ENCODE peak calls at places on chromosomes 7 and 10, in five cellular contexts. X is fibroblast of mammary gland, T is fibroblast of the aortic adventitia, W is heart right ventricle, P is GM12865. I is an unnamed sample.
A peak's percentile ranks its signal among the peaks of the same experiment; 100 is the strongest.

GRCh38 chr10:124703778-124704427 is 40.3 kb downstream of the FAM53B start:
- DNase-seq in X (peak; percentile 65), T (peak; percentile 67), W (peak; percentile 86), P (no peak), I (no peak)

GRCh38 chr7:17311952-17312351 is 13.5 kb downstream of the AHR start:
- DNase-seq in X (no peak), T (no peak), W (no peak), P (no peak), I (no peak)

GRCh38 chr10:46547881-46548780 is 8.3 kb downstream of the GPRIN2 start:
- DNase-seq in X (no peak), T (no peak), W (peak; percentile 3), P (no peak), I (peak; percentile 95)

GRCh38 chr7:80277434-80278427 is 143.1 kb downstream of the GNAI1 start:
- DNase-seq in X (peak; percentile 63), T (peak; percentile 61), W (peak; percentile 12), P (no peak), I (no peak)

GRCh38 chr10:30183076-30183402 is 123.7 kb upstream of the JCAD start:
- DNase-seq in X (no peak), T (no peak), W (no peak), P (no peak), I (no peak)

GRCh38 chr10:5288359-5288758 is 76.4 kb upstream of the UCN3 start:
- DNase-seq in X (no peak), T (no peak), W (no peak), P (no peak), I (no peak)

GRCh38 chr10:46223626-46224413 is 63.0 kb upstream of the ANTXRL start:
- DNase-seq in X (no peak), T (no peak), W (no peak), P (no peak), I (peak; percentile 69)

GRCh38 chr7:732094-732541 is 5.0 kb upstream of the PRKAR1B start:
- DNase-seq in X (no peak), T (no peak), W (peak; percentile 66), P (peak; percentile 17), I (peak; percentile 63)

GRCh38 chr10:25294032-25294926 is 119.5 kb downstream of the GPR158 start:
- DNase-seq in X (peak; percentile 5), T (peak; percentile 4), W (no peak), P (no peak), I (no peak)

GRCh38 chr10:69486922-69487730 is 35.9 kb downstream of the TSPAN15 start:
- DNase-seq in X (no peak), T (no peak), W (no peak), P (no peak), I (peak; percentile 33)

GRCh38 chr10:95406651-95407280 is 116.0 kb upstream of the PDLIM1 start:
- DNase-seq in X (no peak), T (no peak), W (peak; percentile 89), P (no peak), I (no peak)

GRCh38 chr10:72315611-72316385 is 38.9 kb downstream of the DNAJB12 start:
- DNase-seq in X (peak; percentile 91), T (peak; percentile 98), W (peak; percentile 89), P (no peak), I (no peak)

GRCh38 chr7:143408247-143408685 is 390 bp downstream of the EPHA1 start:
- DNase-seq in X (no peak), T (no peak), W (no peak), P (no peak), I (no peak)

GRCh38 chr7:154873722-154874121 is 129.2 kb downstream of the PAXIP1 start:
- DNase-seq in X (no peak), T (no peak), W (no peak), P (no peak), I (peak; percentile 33)

GRCh38 chr10:1659221-1659791 is 78.0 kb downstream of the ADARB2 start:
- DNase-seq in X (no peak), T (no peak), W (no peak), P (no peak), I (peak; percentile 46)

GRCh38 chr7:155257482-155258232 is 40.0 kb upstream of the INSIG1 start:
- DNase-seq in X (peak; percentile 97), T (peak; percentile 95), W (peak; percentile 83), P (no peak), I (no peak)

GRCh38 chr7:132234751-132235150 is 341.5 kb downstream of the PLXNA4 start:
- DNase-seq in X (no peak), T (peak; percentile 56), W (no peak), P (no peak), I (no peak)

GRCh38 chr10:49572594-49573114 is 33.7 kb upstream of the ERCC6 start:
- DNase-seq in X (no peak), T (no peak), W (no peak), P (no peak), I (no peak)

GRCh38 chr7:105934577-105935185 is 28.4 kb upstream of the CDHR3 start:
- DNase-seq in X (peak; percentile 80), T (peak; percentile 69), W (peak; percentile 16), P (peak; percentile 40), I (no peak)

GRCh38 chr7:47474937-47475879 is 106.7 kb downstream of the TNS3 start:
- DNase-seq in X (peak; percentile 97), T (peak; percentile 95), W (peak; percentile 88), P (peak; percentile 75), I (no peak)

GRCh38 chr10:79128923-79129305 is 60.1 kb downstream of the ZMIZ1 start:
- DNase-seq in X (no peak), T (no peak), W (no peak), P (no peak), I (no peak)

GRCh38 chr10:79130846-79131245 is 62.1 kb downstream of the ZMIZ1 start:
- DNase-seq in X (no peak), T (no peak), W (no peak), P (no peak), I (no peak)

GRCh38 chr10:79128241-79128922 is 59.6 kb downstream of the ZMIZ1 start:
- DNase-seq in X (no peak), T (no peak), W (no peak), P (no peak), I (no peak)

GRCh38 chr10:79130255-79130654 is 61.5 kb downstream of the ZMIZ1 start:
- DNase-seq in X (no peak), T (no peak), W (no peak), P (no peak), I (no peak)

DNA sequence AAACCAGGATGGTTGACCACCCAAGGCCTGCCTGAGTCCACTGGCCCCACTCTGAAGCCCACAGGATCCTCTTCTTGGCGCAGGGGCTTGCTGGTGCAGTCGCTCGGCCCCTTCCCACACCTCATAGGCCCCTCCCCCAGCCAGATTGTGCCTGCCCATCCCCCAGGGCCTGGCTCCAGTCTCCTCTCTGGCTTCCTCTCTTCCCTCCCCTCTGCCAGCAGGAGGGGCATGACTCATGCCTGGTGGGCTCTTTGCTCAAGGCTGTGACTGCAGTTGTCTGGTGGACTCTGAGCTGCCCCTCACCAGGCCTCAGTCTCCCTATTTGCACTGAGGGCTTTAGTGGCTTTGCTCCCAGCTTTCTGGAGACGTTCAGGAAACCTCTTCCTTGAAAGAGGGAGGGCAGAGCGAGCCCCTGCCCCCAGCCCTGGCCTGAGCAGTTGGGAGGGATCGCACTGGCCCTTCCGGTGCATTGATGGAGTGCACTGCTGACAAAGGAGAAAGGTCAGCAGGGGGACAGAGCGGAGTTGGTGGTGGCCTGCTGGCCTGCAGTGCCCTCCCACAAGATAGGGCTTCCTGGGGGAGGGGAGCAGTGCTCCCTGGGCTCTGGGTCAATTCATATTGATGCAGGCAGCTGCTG is 60.7 kb downstream of the ZMIZ1 start:
- DNase-seq in X (peak; percentile 56), T (no peak), W (no peak), P (no peak), I (no peak)
- TF ChIP-seq CTCF in X (no peak), T (peak; percentile 13), W (no peak), P (no peak), I (peak; percentile 45)

GRCh38 chr7:82173400-82174021 is 270.1 kb downstream of the CACNA2D1 start:
- DNase-seq in X (no peak), T (no peak), W (no peak), P (no peak), I (no peak)

GRCh38 chr7:82167568-82168314 is 275.8 kb downstream of the CACNA2D1 start:
- DNase-seq in X (no peak), T (peak; percentile 18), W (no peak), P (no peak), I (no peak)

GRCh38 chr7:82175319-82175718 is 268.3 kb downstream of the CACNA2D1 start:
- DNase-seq in X (no peak), T (no peak), W (no peak), P (no peak), I (no peak)

GRCh38 chr7:82172896-82173295 is 270.7 kb downstream of the CACNA2D1 start:
- DNase-seq in X (peak; percentile 40), T (no peak), W (no peak), P (no peak), I (no peak)

GRCh38 chr7:82172017-82172416 is 271.6 kb downstream of the CACNA2D1 start:
- DNase-seq in X (no peak), T (peak; percentile 36), W (no peak), P (no peak), I (no peak)
- TF ChIP-seq CTCF in X (no peak), T (peak; percentile 6), W (no peak), P (peak; percentile 2), I (peak; percentile 54)

GRCh38 chr7:25716421-25716820 is 435.6 kb upstream of the NFE2L3 start:
- DNase-seq in X (peak; percentile 23), T (no peak), W (no peak), P (no peak), I (no peak)

GRCh38 chr7:25725483-25725882 is 426.5 kb upstream of the NFE2L3 start:
- DNase-seq in X (no peak), T (no peak), W (no peak), P (no peak), I (no peak)

GRCh38 chr7:25726180-25726579 is 425.8 kb upstream of the NFE2L3 start:
- DNase-seq in X (no peak), T (no peak), W (no peak), P (no peak), I (no peak)

GRCh38 chr7:25722856-25723255 is 429.1 kb upstream of the NFE2L3 start:
- DNase-seq in X (no peak), T (no peak), W (no peak), P (no peak), I (no peak)

DNA sequence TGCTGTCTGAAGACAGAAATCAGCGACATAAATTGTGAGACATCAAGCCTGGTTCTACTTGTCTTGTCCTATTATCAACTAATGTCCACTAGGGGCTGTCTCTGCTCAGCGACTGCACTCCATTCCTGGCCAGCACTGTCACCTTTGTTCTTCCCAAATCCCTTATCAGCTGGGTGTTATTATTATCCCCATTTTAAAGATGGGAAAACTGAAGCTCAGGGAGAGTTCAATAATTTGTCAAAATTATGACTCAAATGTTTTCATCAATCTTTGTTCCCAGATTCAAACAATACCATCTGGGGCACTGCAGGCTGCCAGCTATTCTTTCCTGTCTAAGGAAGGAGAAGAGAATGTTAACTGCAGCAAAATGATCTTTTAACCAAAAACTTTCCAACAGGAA is 431.6 kb upstream of the NFE2L3 start:
- DNase-seq in X (peak; percentile 15), T (no peak), W (no peak), P (peak; percentile 9), I (no peak)
- TF ChIP-seq CTCF in X (peak; percentile 42), T (peak; percentile 15), W (peak; percentile 12), P (peak; percentile 39), I (peak; percentile 64)

GRCh38 chr7:77993823-77994222 is 195.2 kb downstream of the PHTF2 start:
- DNase-seq in X (no peak), T (no peak), W (no peak), P (no peak), I (no peak)

GRCh38 chr7:77991656-77992055 is 193.1 kb downstream of the PHTF2 start:
- DNase-seq in X (no peak), T (no peak), W (no peak), P (no peak), I (no peak)

GRCh38 chr7:77989981-77990566 is 191.5 kb downstream of the PHTF2 start:
- DNase-seq in X (no peak), T (no peak), W (no peak), P (peak; percentile 34), I (no peak)

GRCh38 chr7:77995717-77996116 is 197.1 kb downstream of the PHTF2 start:
- DNase-seq in X (no peak), T (no peak), W (no peak), P (no peak), I (no peak)
- TF ChIP-seq CTCF in X (peak; percentile 8), T (peak; percentile 12), W (no peak), P (no peak), I (peak; percentile 29)